ENCODE peak calls at places on chromosomes 5 and 9, in ten cellular contexts. X is NT2/D1; H is Panc1; T is uterus; M is astrocyte of the spinal cord; G is AG04449; U is choroid plexus epithelial cell; R is CD8-positive, alpha-beta T cell; Y is heart right ventricle; L is lower leg skin. S is an unnamed sample.

GRCh38 chr5:36662291-36662851 is 56.0 kb downstream of the SLC1A3 start:
- DNase-seq in X (no peak), H (no peak), T (no peak), M (peak; percentile 87), G (no peak), U (no peak), R (no peak), Y (no peak), L (no peak), S (no peak)

GRCh38 chr5:53194086-53194485 is 84.5 kb upstream of the MOCS2 start:
- DNase-seq in X (peak; percentile 8), H (no peak), T (no peak), M (no peak), G (no peak), U (peak; percentile 47), R (no peak), Y (no peak), L (no peak), S (no peak)

GRCh38 chr5:7802855-7803254 is 48.1 kb downstream of the CFAP90 start:
- DNase-seq in X (no peak), H (no peak), T (no peak), M (no peak), G (no peak), U (peak; percentile 64), R (no peak), Y (no peak), L (no peak), S (no peak)

GRCh38 chr5:96146675-96147074 is 185.0 kb upstream of the ELL2 start:
- DNase-seq in X (no peak), H (no peak), T (no peak), M (peak; percentile 60), G (peak; percentile 60), U (peak; percentile 79), R (no peak), Y (no peak), L (no peak), S (no peak)

GRCh38 chr9:119365291-119366027 is 3.8 kb downstream of the BRINP1 start:
- DNase-seq in X (peak; percentile 87), H (no peak), T (no peak), M (peak; percentile 9), G (no peak), U (peak; percentile 55), R (no peak), Y (no peak), L (no peak), S (peak; percentile 10)

GRCh38 chr5:135012951-135013391 is 21.1 kb downstream of the PITX1 start:
- DNase-seq in X (no peak), H (no peak), T (no peak), M (no peak), G (no peak), U (no peak), R (no peak), Y (no peak), L (peak; percentile 76), S (no peak)

GRCh38 chr5:69032009-69032408 is 61.8 kb upstream of the SLC30A5 start:
- DNase-seq in X (no peak), H (no peak), T (no peak), M (no peak), G (no peak), U (no peak), R (no peak), Y (no peak), L (no peak), S (no peak)

GRCh38 chr9:134265078-134265477 is 61.2 kb upstream of the RXRA start:
- DNase-seq in X (no peak), H (no peak), T (no peak), M (no peak), G (no peak), U (no peak), R (no peak), Y (no peak), L (no peak), S (no peak)

GRCh38 chr9:114370251-114370984 is 17.4 kb downstream of the AKNA start:
- DNase-seq in X (peak; percentile 70), H (no peak), T (no peak), M (no peak), G (no peak), U (no peak), R (no peak), Y (no peak), L (no peak), S (no peak)

GRCh38 chr9:114370985-114371335 is 16.8 kb downstream of the AKNA start:
- DNase-seq in X (no peak), H (no peak), T (no peak), M (no peak), G (no peak), U (no peak), R (no peak), Y (no peak), L (no peak), S (no peak)

GRCh38 chr9:114372971-114373591 is 14.7 kb downstream of the AKNA start:
- DNase-seq in X (no peak), H (no peak), T (no peak), M (no peak), G (no peak), U (no peak), R (peak; percentile 76), Y (peak; percentile 57), L (peak; percentile 91), S (peak; percentile 30)

GRCh38 chr9:114371343-114371985 is 16.3 kb downstream of the AKNA start:
- DNase-seq in X (no peak), H (no peak), T (no peak), M (no peak), G (no peak), U (no peak), R (no peak), Y (no peak), L (no peak), S (no peak)

DNA sequence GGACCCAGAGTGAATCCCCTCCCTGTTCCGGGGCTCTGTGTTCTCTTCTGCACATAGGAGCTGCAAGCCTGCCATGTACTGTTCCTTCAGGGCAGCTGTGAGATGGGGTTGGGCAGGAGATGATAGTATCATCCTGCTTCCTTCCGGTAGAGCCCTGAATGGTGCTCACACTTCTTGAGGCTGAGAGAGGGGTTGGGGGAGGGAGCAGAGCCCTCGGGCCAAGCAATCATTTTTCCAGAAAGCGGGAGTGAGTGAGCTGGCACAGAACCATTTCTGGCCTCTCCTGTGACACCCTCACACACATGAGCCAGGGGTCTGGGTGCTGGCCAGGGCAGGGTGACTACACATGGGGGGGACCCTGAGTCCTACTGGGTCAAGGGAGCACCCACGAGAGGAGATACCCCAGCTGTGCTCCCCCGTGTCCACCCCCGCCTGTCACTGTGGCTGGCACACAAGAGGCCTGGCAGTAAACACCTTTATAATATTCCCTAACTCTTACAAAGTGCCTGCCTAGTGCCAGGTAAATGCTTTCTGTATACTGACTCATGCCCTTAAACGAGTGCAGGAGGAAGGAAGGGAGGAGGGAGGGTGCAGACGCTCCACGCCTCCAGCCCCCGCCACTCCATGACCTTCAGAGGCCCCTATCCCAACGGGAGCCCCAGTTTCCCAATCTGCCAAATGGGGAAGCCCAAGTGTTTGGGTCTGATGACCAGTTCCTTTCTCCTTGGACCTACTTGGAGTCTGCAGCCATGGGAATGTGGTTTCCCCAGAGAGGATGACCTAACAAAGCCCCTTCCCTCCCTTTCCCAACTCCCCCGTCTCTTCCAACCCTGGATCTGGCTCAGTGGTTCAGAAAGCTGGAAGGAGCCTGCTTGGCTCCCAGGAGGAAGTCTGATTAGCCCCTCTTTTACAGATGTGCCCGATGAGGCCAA is 15.5 kb downstream of the AKNA start:
- DNase-seq in X (no peak), H (no peak), T (peak; percentile 74), M (no peak), G (no peak), U (no peak), R (peak; percentile 38), Y (no peak), L (peak; percentile 86), S (no peak)
- H3K4me3 ChIP-seq in X (no peak overlapping the region), H (no peak overlapping the region), T (no peak overlapping the region), M (no peak overlapping the region), G (no peak overlapping the region), U (no peak overlapping the region), R (peak overlapping the region; percentile 36), Y (no peak overlapping the region), L (no peak overlapping the region), S (no peak overlapping the region)

DNA sequence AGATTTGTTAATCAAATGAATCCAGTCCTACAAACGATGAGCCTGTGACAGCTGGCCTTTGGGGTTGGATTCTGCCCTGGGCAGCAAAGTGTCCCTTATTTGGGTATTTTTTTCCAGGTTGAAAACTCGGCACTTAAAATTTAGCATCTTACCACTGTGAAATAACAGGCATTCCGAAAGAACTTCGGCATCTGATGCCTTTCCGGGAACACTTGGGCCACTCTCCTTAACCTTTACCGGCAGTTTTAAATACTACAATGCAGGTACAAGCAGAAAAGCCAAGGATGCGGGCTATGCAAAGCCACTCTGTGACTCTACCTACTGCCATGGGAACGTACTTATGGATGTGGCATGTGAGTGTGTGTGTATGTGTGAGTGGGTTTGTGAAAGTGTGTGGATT is 1.0 kb upstream of the RASGRF2 start:
- DNase-seq in X (no peak), H (no peak), T (no peak), M (no peak), G (no peak), U (no peak), R (no peak), Y (no peak), L (no peak), S (no peak)
- H3K4me3 ChIP-seq in X (no peak overlapping the region), H (no peak overlapping the region), T (no peak overlapping the region), M (no peak overlapping the region), G (no peak overlapping the region), U (no peak overlapping the region), R (peak overlapping the region; percentile 81), Y (no peak overlapping the region), L (no peak overlapping the region), S (no peak overlapping the region)

GRCh38 chr9:79812099-79812498 is 240.3 kb downstream of the TLE4 start:
- DNase-seq in X (no peak), H (no peak), T (no peak), M (no peak), G (no peak), U (no peak), R (no peak), Y (no peak), L (no peak), S (no peak)

GRCh38 chr9:79812507-79813261 is 240.9 kb downstream of the TLE4 start:
- DNase-seq in X (no peak), H (no peak), T (no peak), M (no peak), G (no peak), U (no peak), R (no peak), Y (no peak), L (no peak), S (no peak)

GRCh38 chr9:79813262-79813646 is 241.5 kb downstream of the TLE4 start:
- DNase-seq in X (no peak), H (no peak), T (no peak), M (no peak), G (no peak), U (no peak), R (no peak), Y (no peak), L (no peak), S (no peak)

DNA sequence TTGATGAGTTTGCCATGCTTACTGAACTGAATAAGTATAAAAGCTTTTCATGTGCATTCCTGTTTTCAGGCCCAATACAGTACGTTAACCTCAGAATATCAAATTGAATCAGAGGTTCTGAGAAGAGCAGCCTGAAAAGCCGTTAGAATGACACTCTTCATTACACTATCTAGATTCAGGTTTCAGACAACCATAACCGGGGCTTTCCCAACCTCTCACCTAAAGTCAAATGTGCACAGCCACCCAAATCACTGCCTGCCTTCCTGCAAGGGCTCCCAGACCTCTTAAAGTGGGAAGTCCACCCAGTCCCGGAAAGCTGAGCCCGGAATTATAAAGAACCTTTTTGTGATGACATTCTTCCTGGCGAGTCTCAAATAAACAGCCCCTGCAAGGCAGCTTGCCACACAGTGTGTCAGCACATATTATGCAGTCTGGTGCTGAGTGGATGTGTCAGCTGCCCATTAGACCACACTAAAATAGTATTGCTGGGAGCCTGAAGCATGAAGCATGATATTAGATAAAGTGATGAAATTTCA is 245.8 kb downstream of the TLE4 start:
- DNase-seq in X (no peak), H (no peak), T (no peak), M (no peak), G (no peak), U (no peak), R (no peak), Y (no peak), L (no peak), S (no peak)
- H3K4me3 ChIP-seq in X (no peak overlapping the region), H (no peak overlapping the region), T (no peak overlapping the region), M (no peak overlapping the region), G (no peak overlapping the region), U (no peak overlapping the region), R (no peak overlapping the region), Y (no peak overlapping the region), L (no peak overlapping the region), S (no peak overlapping the region)

GRCh38 chr5:5659066-5659465 is 236.6 kb downstream of the ICE1 start:
- DNase-seq in X (no peak), H (no peak), T (no peak), M (no peak), G (no peak), U (no peak), R (no peak), Y (no peak), L (no peak), S (no peak)
- H3K4me3 ChIP-seq in X (no peak overlapping the region), H (no peak overlapping the region), T (no peak overlapping the region), M (no peak overlapping the region), G (no peak overlapping the region), U (no peak overlapping the region), R (no peak overlapping the region), Y (no peak overlapping the region), L (no peak overlapping the region), S (no peak overlapping the region)

S was measured in body of pancreas.